ENCODE peak calls at places on chromosomes 6 and 20, in six cellular contexts. One of them, this sample, is unnamed. For H3K79me1, the result is how much of the 10 kb centered on the place peaks cover.

GRCh38 chr6:95581073-95581472 is 3.7 kb downstream of the MANEA start:
- DNase-seq in neuronal stem cell: no peak
- DNase-seq in trophoblast cell: no peak
- DNase-seq in mesenchymal stem cell: no peak
- DNase-seq in IMR-90: peak
- DNase-seq in H9: no peak
- DNase-seq in this sample: no peak

GRCh38 chr6:22877946-22878705 is 308.8 kb downstream of the HDGFL1 start:
- DNase-seq in neuronal stem cell: no peak
- DNase-seq in trophoblast cell: peak
- DNase-seq in mesenchymal stem cell: peak
- DNase-seq in IMR-90: peak
- DNase-seq in H9: peak
- DNase-seq in this sample: peak

GRCh38 chr6:80605165-80605989 is 498.9 kb downstream of the BCKDHB start:
- DNase-seq in neuronal stem cell: peak
- DNase-seq in trophoblast cell: peak
- DNase-seq in mesenchymal stem cell: peak
- DNase-seq in IMR-90: peak
- DNase-seq in H9: no peak
- DNase-seq in this sample: peak

GRCh38 chr6:157464653-157465535 is 83.9 kb downstream of the ZDHHC14 start:
- DNase-seq in neuronal stem cell: no peak
- DNase-seq in trophoblast cell: no peak
- DNase-seq in mesenchymal stem cell: no peak
- DNase-seq in IMR-90: no peak
- DNase-seq in H9: no peak
- DNase-seq in this sample: no peak

GRCh38 chr20:3382836-3383235 is 24.6 kb downstream of the DNAAF9 start:
- DNase-seq in neuronal stem cell: no peak
- DNase-seq in trophoblast cell: no peak
- DNase-seq in mesenchymal stem cell: no peak
- DNase-seq in IMR-90: no peak
- DNase-seq in H9: no peak
- DNase-seq in this sample: no peak

GRCh38 chr6:31879901-31880300 is 1.1 kb upstream of the SLC44A4 start:
- DNase-seq in neuronal stem cell: no peak
- DNase-seq in trophoblast cell: no peak
- DNase-seq in mesenchymal stem cell: no peak
- DNase-seq in IMR-90: no peak
- DNase-seq in H9: peak
- DNase-seq in this sample: no peak

GRCh38 chr20:9699181-9699580 is 139.7 kb downstream of the PAK5 start:
- DNase-seq in neuronal stem cell: no peak
- DNase-seq in trophoblast cell: peak
- DNase-seq in mesenchymal stem cell: no peak
- DNase-seq in IMR-90: peak
- DNase-seq in H9: no peak
- DNase-seq in this sample: peak

GRCh38 chr6:8108031-8108660 is 5.8 kb upstream of the EEF1E1 start:
- DNase-seq in neuronal stem cell: no peak
- DNase-seq in trophoblast cell: no peak
- DNase-seq in mesenchymal stem cell: peak
- DNase-seq in IMR-90: peak
- DNase-seq in H9: no peak
- DNase-seq in this sample: peak

GRCh38 chr6:52995913-52996685 is 1.0 kb upstream of the GSTA4 start:
- DNase-seq in neuronal stem cell: peak
- DNase-seq in trophoblast cell: peak
- DNase-seq in mesenchymal stem cell: peak
- DNase-seq in IMR-90: peak
- DNase-seq in H9: peak
- DNase-seq in this sample: peak

GRCh38 chr20:18527836-18528235 is 20.1 kb downstream of the SEC23B start:
- DNase-seq in neuronal stem cell: no peak
- DNase-seq in trophoblast cell: no peak
- DNase-seq in mesenchymal stem cell: peak
- DNase-seq in IMR-90: peak
- DNase-seq in H9: no peak
- DNase-seq in this sample: no peak

GRCh38 chr6:90403489-90404381 is 107.1 kb upstream of the BACH2 start:
- DNase-seq in neuronal stem cell: no peak
- DNase-seq in trophoblast cell: peak
- DNase-seq in mesenchymal stem cell: peak
- DNase-seq in IMR-90: peak
- DNase-seq in H9: peak
- DNase-seq in this sample: peak

GRCh38 chr20:50425076-50425475 is 85.1 kb upstream of the PTPN1 start:
- DNase-seq in neuronal stem cell: no peak
- DNase-seq in trophoblast cell: no peak
- DNase-seq in mesenchymal stem cell: peak
- DNase-seq in IMR-90: no peak
- DNase-seq in H9: no peak
- DNase-seq in this sample: no peak

GRCh38 chr6:3804981-3805380 is 44.2 kb upstream of the FAM50B start:
- DNase-seq in neuronal stem cell: no peak
- DNase-seq in trophoblast cell: no peak
- DNase-seq in mesenchymal stem cell: no peak
- DNase-seq in IMR-90: no peak
- DNase-seq in H9: no peak
- DNase-seq in this sample: no peak

GRCh38 chr6:116783852-116784251 is 18.3 kb upstream of the FAM162B start:
- DNase-seq in neuronal stem cell: no peak
- DNase-seq in trophoblast cell: no peak
- DNase-seq in mesenchymal stem cell: peak
- DNase-seq in IMR-90: peak
- DNase-seq in H9: no peak
- DNase-seq in this sample: no peak

GRCh38 chr6:3755637-3756515 is 4.4 kb upstream of the PXDC1 start:
- DNase-seq in neuronal stem cell: no peak
- DNase-seq in trophoblast cell: peak
- DNase-seq in mesenchymal stem cell: no peak
- DNase-seq in IMR-90: no peak
- DNase-seq in H9: peak
- DNase-seq in this sample: peak

GRCh38 chr20:59149678-59150504 is 13.7 kb upstream of the ZNF831 start:
- DNase-seq in neuronal stem cell: no peak
- DNase-seq in trophoblast cell: peak
- DNase-seq in mesenchymal stem cell: no peak
- DNase-seq in IMR-90: no peak
- DNase-seq in H9: no peak
- DNase-seq in this sample: no peak

DNA sequence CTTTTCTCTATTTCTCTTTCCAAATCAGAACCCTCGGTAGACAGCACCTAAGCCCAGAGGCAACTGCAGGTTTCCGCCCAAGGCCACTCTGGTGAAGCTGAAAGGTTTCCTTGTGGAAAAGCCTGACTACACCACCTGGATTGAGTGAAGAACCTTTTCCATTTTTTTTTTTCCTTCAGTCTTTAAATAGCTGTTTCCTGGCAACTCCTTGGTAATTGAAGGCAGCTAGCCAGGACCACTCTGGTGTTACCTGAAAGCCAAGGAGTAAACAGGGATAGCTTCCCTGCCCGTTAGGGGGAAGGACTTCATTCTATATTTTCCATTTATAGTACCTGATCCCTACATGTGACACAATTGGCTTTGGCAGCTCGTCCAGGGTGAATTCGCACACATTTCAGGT is 1238.4 kb downstream of the GRIK2 start:
- DNase-seq in neuronal stem cell: no peak
- DNase-seq in trophoblast cell: no peak
- DNase-seq in mesenchymal stem cell: no peak
- DNase-seq in IMR-90: no peak
- DNase-seq in H9: no peak
- DNase-seq in this sample: no peak
- H3K4me2 ChIP-seq in neuronal stem cell: no peak
- H3K4me2 ChIP-seq in trophoblast cell: no peak
- H3K4me2 ChIP-seq in mesenchymal stem cell: no peak
- H3K4me2 ChIP-seq in IMR-90: no peak
- H3K4me2 ChIP-seq in H9: no peak
- H3K4me2 ChIP-seq in this sample: no peak

GRCh38 chr20:62150236-62150575 is 6.6 kb downstream of the SS18L1 start:
- DNase-seq in neuronal stem cell: no peak
- DNase-seq in trophoblast cell: no peak
- DNase-seq in mesenchymal stem cell: no peak
- DNase-seq in IMR-90: no peak
- DNase-seq in H9: no peak
- DNase-seq in this sample: no peak

GRCh38 chr20:62147125-62147524 is 3.6 kb downstream of the SS18L1 start:
- DNase-seq in neuronal stem cell: no peak
- DNase-seq in trophoblast cell: no peak
- DNase-seq in mesenchymal stem cell: no peak
- DNase-seq in IMR-90: no peak
- DNase-seq in H9: no peak
- DNase-seq in this sample: no peak

GRCh38 chr20:62147528-62147927 is 4.0 kb downstream of the SS18L1 start:
- DNase-seq in neuronal stem cell: no peak
- DNase-seq in trophoblast cell: no peak
- DNase-seq in mesenchymal stem cell: no peak
- DNase-seq in IMR-90: no peak
- DNase-seq in H9: no peak
- DNase-seq in this sample: no peak

GRCh38 chr20:62149532-62150235 is 6.1 kb downstream of the SS18L1 start:
- DNase-seq in neuronal stem cell: no peak
- DNase-seq in trophoblast cell: peak
- DNase-seq in mesenchymal stem cell: no peak
- DNase-seq in IMR-90: peak
- DNase-seq in H9: peak
- DNase-seq in this sample: peak

GRCh38 chr20:62148908-62149314 is 5.3 kb downstream of the SS18L1 start:
- DNase-seq in neuronal stem cell: no peak
- DNase-seq in trophoblast cell: peak
- DNase-seq in mesenchymal stem cell: no peak
- DNase-seq in IMR-90: no peak
- DNase-seq in H9: no peak
- DNase-seq in this sample: no peak
- H3K79me1 ChIP-seq in neuronal stem cell: under half
- H3K79me1 ChIP-seq in trophoblast cell: under half
- H3K79me1 ChIP-seq in mesenchymal stem cell: under half
- H3K79me1 ChIP-seq in IMR-90: half or more
- H3K79me1 ChIP-seq in H9: under half
- H3K79me1 ChIP-seq in this sample: under half

DNA sequence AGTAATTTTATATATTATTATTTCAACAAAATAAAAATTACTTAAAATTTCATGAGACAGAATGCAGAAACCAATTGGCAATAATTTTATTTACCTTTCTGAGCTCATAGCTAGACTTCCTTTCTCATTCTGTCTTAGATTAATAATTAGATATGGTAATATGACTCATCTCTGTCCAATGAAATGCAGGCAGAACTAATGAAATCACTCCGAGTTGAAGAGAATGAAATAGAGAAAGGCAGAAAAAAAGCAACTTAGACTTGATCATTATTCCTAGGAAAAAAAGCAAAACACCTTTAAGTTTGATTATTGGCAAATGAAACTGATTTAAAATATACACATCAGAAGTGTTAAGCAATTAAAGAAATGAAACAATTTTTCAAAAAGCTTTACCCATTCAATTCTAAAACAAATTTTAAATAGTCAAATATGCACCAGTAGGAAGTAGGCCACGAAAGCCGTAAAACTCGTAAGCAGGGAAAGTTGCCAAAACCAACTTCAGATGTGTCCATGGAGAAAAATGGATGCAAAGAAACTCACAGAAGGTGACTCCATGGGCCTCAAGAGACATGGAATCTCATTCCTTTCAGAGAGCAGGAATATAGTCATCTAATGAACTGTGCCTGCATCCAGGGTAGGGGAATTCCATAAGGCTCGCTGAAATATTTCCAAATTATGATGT is 293.8 kb upstream of the RGS17 start:
- DNase-seq in neuronal stem cell: no peak
- DNase-seq in trophoblast cell: no peak
- DNase-seq in mesenchymal stem cell: no peak
- DNase-seq in IMR-90: no peak
- DNase-seq in H9: no peak
- DNase-seq in this sample: no peak
- H3K9ac ChIP-seq in neuronal stem cell: no peak
- H3K9ac ChIP-seq in trophoblast cell: no peak
- H3K9ac ChIP-seq in mesenchymal stem cell: no peak
- H3K9ac ChIP-seq in IMR-90: no peak
- H3K9ac ChIP-seq in H9: no peak
- H3K9ac ChIP-seq in this sample: no peak

GRCh38 chr6:108168501-108168979 is 2.7 kb downstream of the NR2E1 start:
- DNase-seq in neuronal stem cell: peak
- DNase-seq in trophoblast cell: peak
- DNase-seq in mesenchymal stem cell: peak
- DNase-seq in IMR-90: no peak
- DNase-seq in H9: peak
- DNase-seq in this sample: peak

GRCh38 chr6:108168026-108168463 is 2.2 kb downstream of the NR2E1 start:
- DNase-seq in neuronal stem cell: no peak
- DNase-seq in trophoblast cell: no peak
- DNase-seq in mesenchymal stem cell: no peak
- DNase-seq in IMR-90: no peak
- DNase-seq in H9: peak
- DNase-seq in this sample: no peak

GRCh38 chr6:108169801-108170606 is 4.2 kb downstream of the NR2E1 start:
- DNase-seq in neuronal stem cell: no peak
- DNase-seq in trophoblast cell: no peak
- DNase-seq in mesenchymal stem cell: no peak
- DNase-seq in IMR-90: no peak
- DNase-seq in H9: peak
- DNase-seq in this sample: no peak

GRCh38 chr6:108170607-108171290 is 4.9 kb downstream of the NR2E1 start:
- DNase-seq in neuronal stem cell: no peak
- DNase-seq in trophoblast cell: no peak
- DNase-seq in mesenchymal stem cell: no peak
- DNase-seq in IMR-90: no peak
- DNase-seq in H9: no peak
- DNase-seq in this sample: no peak

DNA sequence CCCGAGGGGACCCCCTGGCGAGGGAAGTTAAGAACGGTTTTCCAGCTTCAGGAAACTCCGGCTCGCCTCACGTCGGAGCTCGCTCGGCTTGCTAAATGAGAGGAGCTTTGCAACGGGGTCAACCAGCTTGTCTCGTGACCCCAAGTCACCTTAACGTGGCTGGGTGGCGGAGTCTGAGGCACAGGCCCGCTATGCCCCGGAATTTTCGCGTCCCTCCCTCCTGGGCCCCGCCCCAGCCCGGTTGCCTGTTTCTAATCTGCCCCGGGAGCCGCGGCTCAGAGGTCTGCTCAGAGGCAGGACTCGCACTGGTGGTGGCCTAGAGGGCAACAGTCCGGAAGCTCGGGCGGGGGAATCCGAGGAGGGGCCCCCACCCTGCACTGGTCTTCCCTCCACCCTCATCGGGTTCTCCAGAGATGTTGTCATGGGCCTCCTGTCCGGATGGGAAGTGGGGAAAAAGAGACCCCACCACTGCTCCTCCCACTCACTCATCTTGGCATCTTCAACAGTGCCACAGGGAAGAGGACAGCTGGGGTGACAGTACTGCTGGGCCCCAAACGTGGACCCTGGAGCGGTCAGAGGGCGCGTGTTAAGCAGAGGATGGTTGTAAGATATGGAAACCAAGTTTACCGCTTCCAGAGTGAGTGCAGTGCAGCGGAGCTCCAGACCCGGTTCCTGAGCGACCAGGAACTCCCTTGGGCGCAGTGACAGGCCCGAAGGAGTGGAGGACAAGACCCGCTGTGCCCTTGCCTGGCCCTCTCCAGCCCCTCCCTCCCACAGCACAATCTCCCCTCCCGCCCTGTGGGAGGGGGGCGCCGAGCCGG is 3.4 kb downstream of the NR2E1 start:
- DNase-seq in neuronal stem cell: peak
- DNase-seq in trophoblast cell: peak
- DNase-seq in mesenchymal stem cell: no peak
- DNase-seq in IMR-90: no peak
- DNase-seq in H9: peak
- DNase-seq in this sample: no peak
- H3K4me2 ChIP-seq in neuronal stem cell: peak
- H3K4me2 ChIP-seq in trophoblast cell: peak
- H3K4me2 ChIP-seq in mesenchymal stem cell: peak
- H3K4me2 ChIP-seq in IMR-90: no peak
- H3K4me2 ChIP-seq in H9: peak
- H3K4me2 ChIP-seq in this sample: peak

This sample was measured in mesendoderm.